ENCODE peak calls at places on chromosomes 1 and 21, in eight cellular contexts. E, M, A, V, S, R, Y and K are unnamed samples.

GRCh38 chr1:212104586-212105282 is 69.2 kb downstream of the DTL start:
- DNase-seq in E (no peak), M (no peak), A (no peak), V (no peak), S (no peak), R (no peak), Y (no peak), K (no peak)

GRCh38 chr1:220786337-220787068 is at the start of gene MTARC1:
- DNase-seq in E (no peak), M (peak), A (no peak), V (peak), S (peak), R (no peak), Y (peak), K (peak)

GRCh38 chr1:149916193-149916926 is 1.3 kb downstream of the SV2A start:
- DNase-seq in E (no peak), M (no peak), A (no peak), V (no peak), S (no peak), R (no peak), Y (no peak), K (no peak)

GRCh38 chr1:221308534-221309511 is 429.6 kb downstream of the HLX start:
- DNase-seq in E (no peak), M (peak), A (no peak), V (no peak), S (no peak), R (no peak), Y (no peak), K (no peak)

GRCh38 chr1:81681104-81681503 is 119.6 kb upstream of the ADGRL2 start:
- DNase-seq in E (no peak), M (no peak), A (no peak), V (no peak), S (no peak), R (no peak), Y (no peak), K (no peak)

GRCh38 chr1:209549384-209550001 is 34.0 kb upstream of the CAMK1G start:
- DNase-seq in E (no peak), M (no peak), A (no peak), V (no peak), S (peak), R (no peak), Y (no peak), K (no peak)

GRCh38 chr1:170586942-170587593 is 55.1 kb downstream of the GORAB start:
- DNase-seq in E (no peak), M (peak), A (no peak), V (no peak), S (no peak), R (peak), Y (peak), K (no peak)

GRCh38 chr1:217435159-217435558 is 195.7 kb downstream of the GPATCH2 start:
- DNase-seq in E (no peak), M (no peak), A (no peak), V (no peak), S (no peak), R (no peak), Y (no peak), K (no peak)

GRCh38 chr1:154571244-154571963 is 3.8 kb downstream of the CHRNB2 start:
- DNase-seq in E (no peak), M (no peak), A (no peak), V (no peak), S (no peak), R (no peak), Y (no peak), K (no peak)

GRCh38 chr21:29580886-29581285 is 282.2 kb downstream of the BACH1 start:
- DNase-seq in E (no peak), M (no peak), A (no peak), V (no peak), S (no peak), R (no peak), Y (no peak), K (no peak)